ENCODE peak calls at places on chromosome 20, in six cellular contexts. H is A549, E is ovary, U is pancreas, F is H9, W is DND-41. A is an unnamed sample. For H3K9me3, the result is how much of the 10 kb centered on the place peaks cover.

GRCh38 chr20:47612670-47613069 is 111.0 kb downstream of the NCOA3 start:
- DNase-seq in H (no peak), E (no peak), U (no peak), F (no peak), W (no peak), A (no peak)

GRCh38 chr20:38001981-38002380 is 31.3 kb downstream of the TTI1 start:
- DNase-seq in H (no peak), E (no peak), U (no peak), F (no peak), W (no peak), A (no peak)

GRCh38 chr20:32607727-32608663 is 22.9 kb upstream of the NOL4L start:
- DNase-seq in H (no peak), E (no peak), U (no peak), F (no peak), W (no peak), A (no peak)

GRCh38 chr20:62924567-62925419 is 1.5 kb downstream of the DIDO1 start:
- DNase-seq in H (peak), E (no peak), U (no peak), F (no peak), W (no peak), A (no peak)

GRCh38 chr20:10864076-10864672 is 190.4 kb upstream of the JAG1 start:
- DNase-seq in H (peak), E (no peak), U (peak), F (peak), W (no peak), A (no peak)

GRCh38 chr20:44054118-44054517 is 132.9 kb downstream of the JPH2 start:
- DNase-seq in H (no peak), E (no peak), U (no peak), F (no peak), W (no peak), A (no peak)

GRCh38 chr20:62852841-62853240 is 8.8 kb downstream of the TCFL5 start:
- DNase-seq in H (no peak), E (no peak), U (no peak), F (no peak), W (no peak), A (no peak)

GRCh38 chr20:32742322-32743236 is 688 bp downstream of the COMMD7 start:
- DNase-seq in H (no peak), E (no peak), U (no peak), F (no peak), W (peak), A (no peak)

GRCh38 chr20:24668384-24668702 is 198.9 kb downstream of the SYNDIG1 start:
- DNase-seq in H (no peak), E (no peak), U (no peak), F (no peak), W (no peak), A (no peak)

GRCh38 chr20:62454936-62455673 is 20.7 kb downstream of the GATA5 start:
- DNase-seq in H (no peak), E (no peak), U (no peak), F (no peak), W (no peak), A (no peak)

DNA sequence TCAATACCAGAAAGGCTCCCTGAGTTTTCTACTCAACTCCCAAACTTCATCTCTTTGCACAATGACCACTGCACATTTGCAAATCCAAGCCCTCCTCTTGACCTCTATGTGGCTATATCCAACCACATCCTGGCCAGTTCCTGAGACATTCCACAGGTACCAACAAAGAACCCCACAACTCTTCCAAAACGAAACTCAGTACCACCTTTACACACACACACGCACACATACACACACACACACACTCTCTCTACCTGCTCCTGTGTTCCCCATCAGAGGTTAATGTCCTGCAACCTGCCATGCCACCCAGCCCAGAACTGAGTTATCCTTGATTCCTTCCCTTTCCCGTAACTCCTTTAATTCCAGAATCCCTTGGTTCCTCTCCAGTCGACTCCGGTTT is 58.5 kb downstream of the CHD6 start:
- DNase-seq in H (no peak), E (no peak), U (no peak), F (no peak), W (no peak), A (no peak)
- H3K9me3 ChIP-seq in H (under half), E (under half), U (under half), F (under half), W (under half), A (under half)

GRCh38 chr20:50395258-50395729 is 114.9 kb upstream of the PTPN1 start:
- DNase-seq in H (no peak), E (peak), U (peak), F (no peak), W (no peak), A (no peak)
- H3K27ac ChIP-seq in H (peak), E (no peak), U (peak), F (no peak), W (no peak), A (no peak)

GRCh38 chr20:53958240-53958639 is 112.2 kb downstream of the BCAS1 start:
- DNase-seq in H (no peak), E (no peak), U (no peak), F (no peak), W (no peak), A (no peak)

GRCh38 chr20:53954734-53955658 is 115.4 kb downstream of the BCAS1 start:
- DNase-seq in H (no peak), E (no peak), U (no peak), F (no peak), W (no peak), A (no peak)

GRCh38 chr20:53956013-53956715 is 114.2 kb downstream of the BCAS1 start:
- DNase-seq in H (no peak), E (no peak), U (no peak), F (no peak), W (no peak), A (no peak)

GRCh38 chr20:53959849-53960585 is 110.4 kb downstream of the BCAS1 start:
- DNase-seq in H (peak), E (no peak), U (no peak), F (no peak), W (no peak), A (no peak)

GRCh38 chr20:53957421-53958172 is 112.8 kb downstream of the BCAS1 start:
- DNase-seq in H (no peak), E (no peak), U (no peak), F (no peak), W (no peak), A (no peak)
- TF ChIP-seq CTCF in H (no peak), E (no peak), U (no peak), F (peak), W (peak), A (no peak)

GRCh38 chr20:55793986-55794385 is 211.3 kb downstream of the CBLN4 start:
- DNase-seq in H (no peak), E (no peak), U (no peak), F (no peak), W (no peak), A (no peak)

GRCh38 chr20:55790178-55790577 is 215.1 kb downstream of the CBLN4 start:
- DNase-seq in H (no peak), E (no peak), U (no peak), F (no peak), W (no peak), A (no peak)

GRCh38 chr20:55792049-55792448 is 213.3 kb downstream of the CBLN4 start:
- DNase-seq in H (no peak), E (no peak), U (no peak), F (no peak), W (no peak), A (no peak)
- H3K9me3 ChIP-seq in H (under half), E (under half), U (under half), F (under half), W (under half), A (under half)

DNA sequence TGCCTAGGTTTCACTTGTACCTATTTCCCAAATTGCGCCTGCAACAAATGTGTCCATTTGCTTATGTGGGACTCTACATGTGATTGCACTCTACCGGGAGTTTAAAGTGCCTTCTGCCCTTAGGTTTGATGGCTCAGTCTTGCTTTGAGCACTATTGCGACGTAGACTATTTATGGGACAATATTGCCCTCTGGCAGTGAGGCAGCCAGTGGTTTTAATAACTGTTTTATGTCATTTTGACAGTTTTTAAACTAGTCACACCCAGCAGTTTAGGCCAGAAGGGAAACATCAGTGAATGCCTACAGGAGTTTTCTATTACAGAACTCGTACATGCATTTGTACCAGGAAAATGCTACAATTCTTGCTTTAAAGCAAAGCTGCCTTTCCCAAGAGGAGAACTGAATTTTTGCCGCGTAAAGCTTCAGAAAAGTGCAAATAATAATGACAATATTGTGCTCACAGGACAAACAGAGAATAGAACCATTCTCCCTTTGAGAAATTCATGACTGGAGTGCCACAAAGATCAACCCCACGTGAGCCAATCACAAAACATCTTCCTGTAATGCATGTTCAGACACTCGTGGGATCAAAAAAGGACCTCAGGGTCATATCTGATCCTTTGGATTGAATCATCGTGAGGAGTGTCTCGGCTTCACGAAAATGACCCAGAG is 813.6 kb downstream of the KIF16B start:
- DNase-seq in H (peak), E (no peak), U (no peak), F (no peak), W (no peak), A (no peak)
- H3K27ac ChIP-seq in H (no peak), E (no peak), U (no peak), F (no peak), W (no peak), A (no peak)

GRCh38 chr20:53594068-53595017 is 704 bp upstream of the ZNF217 start:
- DNase-seq in H (peak), E (peak), U (peak), F (peak), W (peak), A (peak)
- TF ChIP-seq CTCF in H (peak), E (no peak), U (no peak), F (peak), W (peak), A (no peak)

DNA sequence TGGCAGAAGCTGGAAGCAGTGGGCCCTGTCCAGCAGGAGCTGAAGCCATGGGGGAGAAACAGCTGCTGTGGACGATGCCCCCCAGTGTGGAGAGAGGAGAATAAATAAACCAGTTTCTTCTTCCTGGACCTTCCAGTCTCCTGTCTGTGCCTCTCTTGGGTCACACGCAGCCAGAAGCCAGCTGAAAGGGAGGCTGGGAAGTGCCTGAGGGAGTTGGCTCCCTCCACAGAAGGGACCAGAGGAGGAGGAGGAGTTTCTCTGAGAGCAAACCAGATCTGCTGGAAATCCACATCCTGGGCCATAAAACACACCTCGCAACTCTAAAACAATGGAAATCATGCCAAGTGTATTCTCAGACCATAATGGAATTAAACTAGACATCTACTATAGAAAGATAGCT is 577.0 kb downstream of the CDH26 start:
- DNase-seq in H (no peak), E (no peak), U (no peak), F (no peak), W (no peak), A (no peak)
- H3K9me3 ChIP-seq in H (under half), E (under half), U (under half), F (under half), W (under half), A (under half)